ENCODE peak calls at places on chromosome 3, in four cellular contexts. C, O, M and E are unnamed samples.
A peak's percentile ranks its signal among the peaks of the same experiment; 100 is the strongest.

GRCh38 chr3:34216713-34217346 is 418.4 kb downstream of the PDCD6IP start:
- DNase-seq in C (no peak), M (no peak), O (no peak), E (no peak)

GRCh38 chr3:20074226-20075063 is 34.2 kb downstream of the KAT2B start:
- DNase-seq in O (no peak), C (no peak), M (no peak), E (no peak)

GRCh38 chr3:3066910-3067309 is 43.3 kb downstream of the IL5RA start:
- DNase-seq in M (no peak), C (no peak), O (no peak), E (no peak)

GRCh38 chr3:195250473-195251251 is 20.3 kb downstream of the XXYLT1 start:
- DNase-seq in O (peak; percentile 46), C (no peak), M (no peak), E (no peak)

GRCh38 chr3:195312714-195313113 is 41.8 kb upstream of the XXYLT1 start:
- DNase-seq in C (no peak), M (no peak), O (no peak), E (no peak)

GRCh38 chr3:151168269-151169094 is 34.5 kb downstream of the GPR171 start:
- DNase-seq in M (no peak), O (peak; percentile 81), C (peak; percentile 72), E (peak; percentile 42)

GRCh38 chr3:27025718-27026117 is 343.5 kb downstream of the NEK10 start:
- DNase-seq in M (no peak), O (no peak), C (no peak), E (no peak)

GRCh38 chr3:195160908-195161434 is 110.0 kb downstream of the XXYLT1 start:
- DNase-seq in O (no peak), C (no peak), M (no peak), E (no peak)

GRCh38 chr3:139218046-139218445 is 125.8 kb upstream of the MRPS22 start:
- DNase-seq in O (no peak), M (no peak), C (no peak), E (no peak)

GRCh38 chr3:149386299-149386606 is 8.8 kb upstream of the TM4SF1 start:
- DNase-seq in O (no peak), C (no peak), M (no peak), E (no peak)

GRCh38 chr3:111336511-111336910 is 205.5 kb upstream of the CD96 start:
- DNase-seq in C (no peak), O (no peak), M (no peak), E (no peak)

GRCh38 chr3:159775372-159775961 is 213.2 kb upstream of the IL12A start:
- DNase-seq in O (peak; percentile 71), M (no peak), C (no peak), E (no peak)

GRCh38 chr3:180433172-180433571 is 168.8 kb upstream of the TTC14 start:
- DNase-seq in C (no peak), O (no peak), M (no peak), E (no peak)

GRCh38 chr3:161339517-161340500 is 31.5 kb downstream of the SPTSSB start:
- DNase-seq in C (peak; percentile 97), M (no peak), O (no peak), E (no peak)

GRCh38 chr3:70550723-70551319 is 238.4 kb upstream of the MDFIC2 start:
- DNase-seq in O (peak; percentile 85), M (no peak), C (peak; percentile 42), E (peak; percentile 57)

GRCh38 chr3:72892870-72893269 is 5.0 kb downstream of the GXYLT2 start:
- DNase-seq in O (peak; percentile 81), C (peak; percentile 33), M (no peak), E (peak; percentile 63)

GRCh38 chr3:131713416-131714118 is 210.8 kb upstream of the MRPL3 start:
- DNase-seq in C (no peak), M (no peak), O (no peak), E (no peak)
- TF ChIP-seq CHD2 in C (no peak), M (no peak), O (no peak), E (no peak)

GRCh38 chr3:65130782-65131181 is 443.0 kb upstream of the ADAMTS9 start:
- DNase-seq in O (no peak), M (no peak), C (no peak), E (no peak)

GRCh38 chr3:65126527-65127440 is 439.0 kb upstream of the ADAMTS9 start:
- DNase-seq in O (no peak), M (no peak), C (no peak), E (no peak)

GRCh38 chr3:65128346-65128745 is 440.5 kb upstream of the ADAMTS9 start:
- DNase-seq in C (no peak), O (no peak), M (no peak), E (no peak)
- TF ChIP-seq POLR2A in C (no peak), O (no peak), M (no peak), E (no peak)

GRCh38 chr3:126551839-126552687 is 6.7 kb downstream of the C3orf22 start:
- DNase-seq in C (no peak), M (no peak), O (no peak), E (no peak)

GRCh38 chr3:126551066-126551838 is 7.5 kb downstream of the C3orf22 start:
- DNase-seq in M (no peak), O (no peak), C (no peak), E (no peak)

GRCh38 chr3:126548556-126549466 is 9.9 kb downstream of the C3orf22 start:
- DNase-seq in O (peak; percentile 49), C (no peak), M (no peak), E (no peak)

GRCh38 chr3:126550488-126551051 is 8.2 kb downstream of the C3orf22 start:
- DNase-seq in M (no peak), C (no peak), O (peak; percentile 40), E (no peak)

DNA sequence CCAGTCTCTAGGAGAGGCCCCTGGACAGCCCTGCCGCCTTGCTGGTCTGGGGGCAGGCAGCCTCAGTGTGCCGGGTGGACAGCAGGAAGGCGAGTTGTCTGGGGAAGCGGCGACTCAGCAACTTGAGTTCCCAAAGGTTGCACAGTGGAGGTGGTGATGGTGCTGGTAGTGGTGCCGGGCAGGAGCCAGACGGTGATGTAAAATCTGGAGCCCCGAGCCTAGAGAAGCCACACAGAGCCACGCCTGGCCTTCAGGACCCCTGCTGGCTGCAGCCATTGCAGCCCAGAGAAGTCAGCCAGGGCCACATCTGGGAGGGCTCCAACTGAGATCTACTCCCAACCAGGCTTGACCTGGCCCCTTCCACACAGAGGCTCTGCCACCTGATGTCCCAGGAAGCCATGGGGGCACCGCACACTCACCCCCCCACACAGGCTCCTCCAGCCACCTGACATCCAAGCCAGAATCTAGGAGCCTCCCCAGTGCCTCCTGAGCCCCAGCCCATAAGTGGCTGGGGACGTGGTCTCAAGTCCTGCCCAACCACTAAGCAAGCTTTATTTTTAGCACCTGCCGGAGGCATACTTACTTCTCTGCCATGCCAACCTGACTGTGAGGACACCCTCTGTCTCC is 8.8 kb downstream of the C3orf22 start:
- DNase-seq in M (no peak), C (no peak), O (peak; percentile 45), E (no peak)
- TF ChIP-seq CBX5 in M (no peak), C (no peak), O (no peak), E (no peak)

GRCh38 chr3:49519266-49519665 is 35.0 kb upstream of the BSN start:
- DNase-seq in C (no peak), O (no peak), M (no peak), E (no peak)
- TF ChIP-seq CHD2 in C (no peak), O (no peak), M (no peak), E (no peak)

GRCh38 chr3:32387512-32387911 is 4.1 kb upstream of the CMTM7 start:
- DNase-seq in M (no peak), C (no peak), O (no peak), E (no peak)

GRCh38 chr3:32395451-32395970 is 3.9 kb downstream of the CMTM7 start:
- DNase-seq in O (no peak), M (no peak), C (no peak), E (no peak)

GRCh38 chr3:32398531-32398930 is 6.9 kb downstream of the CMTM7 start:
- DNase-seq in C (no peak), M (no peak), O (no peak), E (no peak)

GRCh38 chr3:32391643-32392529 is at the start of gene CMTM7:
- DNase-seq in C (peak; percentile 39), M (no peak), O (peak; percentile 79), E (peak; percentile 39)

DNA sequence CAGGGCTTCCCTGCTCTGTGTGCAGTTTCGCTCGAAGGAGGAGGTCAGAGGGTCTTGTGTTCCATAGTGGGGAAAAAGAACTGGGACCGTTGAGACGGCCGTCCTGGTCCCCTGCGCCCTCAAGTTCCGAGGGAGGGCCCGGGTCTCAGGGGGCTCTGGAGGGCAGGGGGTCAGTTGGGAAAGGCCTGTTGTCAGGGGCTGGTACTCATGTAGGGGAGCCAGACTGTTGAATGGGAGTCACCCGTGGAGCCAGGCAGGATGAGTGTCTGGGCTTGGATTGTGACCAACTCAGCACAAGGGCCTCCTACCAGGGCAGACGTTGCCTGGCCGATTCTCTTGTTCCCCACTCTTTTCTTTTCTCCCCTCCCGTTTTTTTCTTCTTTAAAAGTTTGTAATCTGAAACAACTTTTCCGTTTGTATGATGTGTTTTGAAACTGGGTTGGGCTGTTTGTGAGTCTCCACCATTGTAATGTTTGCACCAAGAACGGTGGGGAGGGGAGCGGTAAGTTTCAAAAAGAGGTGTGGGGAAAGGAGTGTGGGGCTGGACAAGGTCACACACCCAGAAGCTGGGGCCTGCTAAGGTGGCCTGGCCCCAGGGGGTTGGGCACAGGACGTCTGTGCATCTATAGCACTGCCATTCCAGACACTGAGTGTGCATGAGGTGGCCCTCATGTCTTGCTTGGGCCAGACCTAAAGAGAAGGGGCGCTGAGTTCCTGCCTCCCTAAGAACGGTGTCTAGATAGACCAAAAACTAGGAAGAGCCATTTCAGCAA is 1.1 kb downstream of the CMTM7 start:
- DNase-seq in M (no peak), O (no peak), C (no peak), E (no peak)
- TF ChIP-seq POLR2A in M (no peak), O (no peak), C (no peak), E (no peak)

DNA sequence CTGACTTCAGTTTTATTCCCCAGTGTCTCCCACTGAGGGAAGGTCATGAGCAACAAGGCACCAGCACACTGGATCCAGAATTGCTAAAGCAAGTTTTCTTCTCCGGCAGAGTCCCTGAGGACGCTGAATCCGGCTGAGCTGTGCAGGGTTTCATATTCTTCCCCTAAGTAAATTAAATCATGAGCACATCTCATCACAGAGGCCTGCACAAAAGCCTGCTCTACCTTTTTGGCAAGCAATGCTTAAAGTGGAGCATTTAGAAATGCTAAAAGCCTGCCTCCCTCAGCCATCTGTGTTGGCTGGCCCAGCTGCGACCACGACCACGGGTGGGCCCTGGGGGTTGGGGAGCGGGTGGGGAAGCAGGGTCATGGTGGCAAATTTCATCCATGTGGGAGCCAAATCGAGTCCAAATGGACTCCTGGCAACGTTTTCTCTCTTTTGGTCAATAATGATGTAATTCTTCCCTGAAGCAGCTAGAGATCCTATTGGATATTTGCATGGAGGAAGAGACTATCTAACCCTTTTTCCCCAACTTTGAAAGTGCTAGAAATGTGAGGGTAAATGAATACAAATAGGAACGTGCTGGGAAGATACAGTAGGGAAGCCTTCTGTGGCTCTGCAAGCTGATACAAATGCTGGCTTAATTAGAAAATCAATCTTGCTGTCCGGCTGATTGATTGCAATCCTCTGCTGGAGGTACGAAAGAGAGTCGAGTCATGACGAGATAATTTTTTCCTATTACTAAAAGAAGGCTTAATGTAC is 532.8 kb upstream of the TBL1XR1 start:
- DNase-seq in O (no peak), C (no peak), M (no peak), E (no peak)
- TF ChIP-seq CBX5 in O (no peak), C (no peak), M (no peak), E (no peak)

DNA sequence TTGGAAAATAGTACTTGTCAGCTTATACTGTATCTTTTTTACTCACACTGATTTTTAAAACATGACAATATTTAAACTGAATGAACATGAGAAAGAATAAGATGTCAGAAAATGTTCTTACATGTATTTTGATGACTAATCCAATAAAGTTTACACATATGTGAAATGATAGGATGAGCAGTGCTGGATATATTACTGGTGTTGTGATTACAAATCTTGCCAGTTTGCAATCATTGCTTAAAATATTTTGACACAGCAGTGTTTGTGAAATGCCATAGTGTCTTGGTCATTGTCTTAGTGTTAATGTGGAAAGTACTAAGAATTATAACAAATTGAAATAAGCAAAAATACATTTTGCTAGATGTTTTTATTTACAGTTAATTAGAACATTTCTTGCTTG is 118.7 kb upstream of the MLF1 start:
- DNase-seq in C (no peak), M (no peak), O (no peak), E (no peak)
- TF ChIP-seq CHD2 in C (no peak), M (no peak), O (no peak), E (no peak)